ENCODE peak calls at places on chromosomes 6 and 20, in four cellular contexts. M is HepG2, T is GM12878, X is K562. H is an unnamed sample.

GRCh38 chr6:56802570-56802969 is 152.3 kb upstream of the BEND6 start:
- DNase-seq in M (peak; percentile 68), T (no peak), X (no peak), H (no peak)

GRCh38 chr20:38127920-38128528 is 37.0 kb downstream of the TGM2 start:
- DNase-seq in M (no peak), T (no peak), X (no peak), H (no peak)

GRCh38 chr6:152364846-152365245 is 272.3 kb downstream of the SYNE1 start:
- DNase-seq in M (no peak), T (no peak), X (no peak), H (no peak)

GRCh38 chr6:32436995-32437836 is 2.5 kb upstream of the HLA-DRA start:
- DNase-seq in M (no peak), T (peak; percentile 95), X (no peak), H (no peak)

GRCh38 chr20:63815613-63815862 is 15.5 kb downstream of the ZBTB46 start:
- DNase-seq in M (no peak), T (no peak), X (no peak), H (no peak)

GRCh38 chr20:49712918-49713778 is 530 bp downstream of the B4GALT5 start:
- DNase-seq in M (no peak), T (no peak), X (peak; percentile 65), H (peak; percentile 85)

GRCh38 chr6:103819509-103819908 is 1040.2 kb downstream of the HACE1 start:
- DNase-seq in M (no peak), T (no peak), X (no peak), H (no peak)

GRCh38 chr6:13527669-13528051 is 40.3 kb upstream of the GFOD1 start:
- DNase-seq in M (no peak), T (no peak), X (no peak), H (no peak)

GRCh38 chr6:167795874-167796667 is 30.6 kb upstream of the AFDN start:
- DNase-seq in M (no peak), T (no peak), X (no peak), H (peak; percentile 52)

GRCh38 chr6:158758464-158758863 is 60.7 kb downstream of the EZR start:
- DNase-seq in M (no peak), T (no peak), X (no peak), H (peak; percentile 72)

GRCh38 chr6:70375166-70375565 is 38.1 kb upstream of the FAM135A start:
- DNase-seq in M (no peak), T (no peak), X (no peak), H (no peak)

GRCh38 chr6:109073344-109074235 is 21.1 kb downstream of the SESN1 start:
- DNase-seq in M (peak; percentile 67), T (no peak), X (peak; percentile 27), H (peak; percentile 86)

GRCh38 chr6:24385536-24386269 is 17.0 kb upstream of the MRS2 start:
- DNase-seq in M (peak; percentile 98), T (no peak), X (no peak), H (no peak)

GRCh38 chr6:108116781-108117426 is 42.4 kb upstream of the OSTM1 start:
- DNase-seq in M (no peak), T (no peak), X (no peak), H (peak; percentile 55)

GRCh38 chr6:54307412-54308036 is 717 bp upstream of the TINAG start:
- DNase-seq in M (peak; percentile 29), T (peak; percentile 24), X (no peak), H (no peak)

GRCh38 chr20:454951-455350 is 7.4 kb downstream of the TBC1D20 start:
- DNase-seq in M (no peak), T (no peak), X (no peak), H (no peak)

GRCh38 chr6:166765234-166765541 is 138.1 kb upstream of the RPS6KA2 start:
- DNase-seq in M (no peak), T (no peak), X (no peak), H (no peak)

GRCh38 chr20:54221996-54222890 is 14.4 kb downstream of the PFDN4 start:
- DNase-seq in M (no peak), T (no peak), X (no peak), H (no peak)

GRCh38 chr6:16669227-16669626 is 92.0 kb downstream of the ATXN1 start:
- DNase-seq in M (peak; percentile 33), T (no peak), X (no peak), H (no peak)

GRCh38 chr6:13373488-13373886 is 45.1 kb upstream of the TBC1D7 start:
- DNase-seq in M (no peak), T (no peak), X (no peak), H (no peak)

GRCh38 chr6:30763618-30764489 is 19.5 kb upstream of the IER3 start:
- DNase-seq in M (peak; percentile 99), T (peak; percentile 66), X (no peak), H (no peak)

DNA sequence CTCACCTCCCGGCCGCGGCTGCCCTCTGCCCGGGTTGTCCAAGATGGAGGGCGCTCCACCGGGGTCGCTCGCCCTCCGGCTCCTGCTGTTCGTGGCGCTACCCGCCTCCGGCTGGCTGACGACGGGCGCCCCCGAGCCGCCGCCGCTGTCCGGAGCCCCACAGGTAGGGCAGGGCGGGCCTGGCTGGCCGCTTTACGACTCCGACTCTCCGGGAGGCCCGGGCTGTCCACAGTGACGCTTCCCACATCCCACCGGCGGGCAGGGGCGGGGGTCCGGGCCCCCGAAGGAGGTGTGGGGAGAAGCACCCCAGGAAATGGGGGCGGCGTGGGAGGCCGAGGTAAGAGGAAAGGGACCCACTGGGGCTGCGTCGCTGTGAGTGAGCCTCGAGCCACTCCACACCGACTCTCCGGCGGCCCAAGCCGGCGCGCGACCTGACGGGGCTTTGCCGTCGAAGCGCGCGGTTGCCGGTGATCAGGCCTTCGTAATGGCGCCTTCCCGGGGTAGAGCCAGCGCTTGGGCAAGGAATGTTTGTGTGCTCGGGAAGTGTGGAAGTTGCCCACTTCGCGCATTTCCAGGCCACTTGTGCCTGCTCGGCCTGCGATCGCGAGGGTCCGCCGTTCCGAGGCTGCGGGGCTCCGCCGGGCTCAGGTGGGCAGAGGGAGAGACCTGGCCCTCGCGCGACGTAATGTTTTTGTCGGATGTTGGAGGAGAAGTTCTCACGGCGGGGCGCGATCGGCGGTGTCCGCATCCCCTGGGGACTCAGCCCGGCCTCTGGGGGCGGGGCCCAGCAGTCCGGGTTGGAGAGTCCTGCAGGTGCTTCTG is at the start of gene GINM1:
- DNase-seq in M (peak; percentile 44), T (no peak), X (peak; percentile 52), H (peak; percentile 77)
- TF ChIP-seq CTCF in M (peak; percentile 21), T (no peak), X (no peak), H (no peak)

DNA sequence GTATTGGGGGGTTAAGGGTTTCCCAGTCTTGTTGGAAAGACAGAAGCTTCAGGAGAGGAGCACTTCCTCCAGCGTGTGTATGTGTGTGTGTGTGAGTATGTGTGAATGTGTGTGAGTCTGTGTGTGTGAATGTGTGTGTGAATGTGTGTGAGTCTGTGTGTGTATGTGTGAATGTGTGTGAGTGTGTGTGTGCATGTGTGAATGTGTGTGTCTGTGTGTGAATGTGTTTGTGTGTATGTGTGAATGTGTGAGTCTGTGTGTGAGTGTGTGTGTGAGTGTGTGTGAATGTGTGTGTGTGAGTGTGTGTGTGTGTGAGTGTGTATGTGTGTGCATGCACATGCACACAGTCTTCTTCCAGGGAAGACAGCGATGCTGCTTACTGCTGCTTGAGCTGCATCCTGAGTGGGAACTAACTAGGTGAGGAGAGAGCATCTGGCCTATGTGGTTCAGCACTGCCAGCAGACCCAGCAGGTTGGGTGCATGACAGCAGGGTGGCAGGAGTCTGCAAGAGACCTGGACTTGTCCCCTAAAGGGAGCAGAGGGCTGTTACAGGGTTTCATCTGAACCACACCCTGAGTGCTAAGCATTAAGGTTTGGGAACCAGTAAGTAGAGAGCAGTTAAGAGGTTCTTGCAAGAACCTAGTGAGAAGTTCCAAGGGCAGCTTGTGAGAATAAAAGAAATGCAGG is 22.7 kb upstream of the CCND3 start:
- DNase-seq in M (no peak), T (no peak), X (no peak), H (no peak)
- TF ChIP-seq CREB1 in M (no peak), T (no peak), X (no peak), H (no peak)

DNA sequence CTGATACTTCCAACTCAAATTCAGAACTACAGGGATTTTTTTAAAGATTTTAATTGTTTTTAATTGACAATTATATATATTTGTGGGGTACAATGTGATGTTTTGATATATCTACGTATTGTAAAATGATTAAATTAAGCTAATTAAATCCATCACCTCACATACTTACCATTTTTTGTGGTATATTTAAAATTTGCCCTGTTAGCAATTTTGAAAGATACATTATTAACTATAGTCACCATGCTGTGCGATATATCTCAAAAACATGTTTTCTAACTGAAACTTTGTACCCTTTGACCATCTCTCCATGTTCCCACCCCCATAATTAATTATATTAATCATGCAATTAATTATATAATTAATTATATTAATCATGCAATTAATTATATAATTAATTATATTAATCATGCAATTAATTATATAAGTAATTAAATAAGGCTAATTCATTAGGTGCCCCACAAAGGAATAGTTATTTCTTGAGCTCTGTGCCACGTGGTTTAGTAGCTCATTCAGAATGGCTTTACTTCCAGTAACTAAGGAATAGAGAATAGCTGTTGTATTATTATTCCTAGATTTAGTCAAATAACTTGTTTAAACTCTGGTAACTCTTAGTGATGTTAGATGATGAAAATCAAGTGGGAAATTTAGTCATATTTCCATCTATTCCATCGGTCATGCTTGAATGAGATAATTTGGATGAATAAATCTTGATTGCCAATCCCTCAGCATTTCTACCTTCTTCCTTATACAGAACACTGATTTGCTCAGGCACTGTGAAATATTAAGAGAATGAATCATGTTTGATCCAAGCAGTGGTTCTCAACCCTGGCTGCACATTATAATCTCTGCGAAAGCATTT is 25.1 kb downstream of the LOC128125822 start:
- DNase-seq in M (no peak), T (no peak), X (no peak), H (no peak)
- TF ChIP-seq JUNB in M (no peak), T (no peak), X (no peak), H (no peak)

DNA sequence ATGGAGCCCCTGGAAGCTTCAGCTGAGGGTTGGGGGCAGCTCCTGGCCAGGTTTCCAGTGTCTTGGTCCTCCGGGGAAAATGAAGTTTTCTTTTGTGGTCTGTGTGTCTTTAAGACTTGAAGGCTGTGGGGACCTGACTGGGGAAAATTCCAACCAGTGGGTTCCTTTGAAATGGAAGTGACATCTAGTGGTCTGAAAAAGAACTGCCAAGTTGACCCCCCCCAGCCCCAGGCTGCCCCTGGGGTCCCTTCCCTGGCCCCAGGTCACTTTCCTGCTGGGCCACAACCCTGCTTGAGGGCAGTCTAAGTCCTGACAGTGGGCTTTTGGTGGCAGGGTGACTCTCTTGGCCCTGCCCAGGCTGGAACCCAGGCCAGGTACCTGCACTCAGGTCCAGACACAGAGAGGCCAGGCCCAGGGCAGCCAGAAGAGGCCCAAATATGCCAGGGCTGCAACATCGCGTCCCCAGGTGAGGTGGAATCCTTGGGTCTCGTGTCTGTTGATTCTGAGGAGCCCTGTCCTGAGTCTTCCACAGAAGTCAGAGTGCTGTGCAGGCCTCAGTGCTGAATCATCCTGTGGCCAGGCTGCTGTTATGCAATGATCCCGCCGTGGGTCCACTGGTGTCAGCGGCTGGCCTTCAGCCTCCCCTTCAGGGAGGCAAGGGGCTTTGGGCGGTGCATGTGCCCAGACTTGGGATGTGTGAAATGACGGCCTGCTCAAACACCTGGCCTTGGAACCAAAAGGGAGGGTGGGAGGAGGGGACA is 68.4 kb downstream of the VEGFA start:
- DNase-seq in M (peak; percentile 41), T (no peak), X (peak; percentile 73), H (peak; percentile 78)
- TF ChIP-seq CTCF in M (peak; percentile 74), T (peak; percentile 63), X (peak; percentile 88), H (peak; percentile 55)

GRCh38 chr20:12575352-12576095 is 433.2 kb upstream of the SPTLC3 start:
- DNase-seq in M (no peak), T (no peak), X (no peak), H (no peak)

GRCh38 chr20:12566596-12566995 is 442.2 kb upstream of the SPTLC3 start:
- DNase-seq in M (no peak), T (no peak), X (no peak), H (no peak)

GRCh38 chr20:12573428-12573827 is 435.3 kb upstream of the SPTLC3 start:
- DNase-seq in M (no peak), T (no peak), X (no peak), H (no peak)

GRCh38 chr20:12564982-12565381 is 443.8 kb upstream of the SPTLC3 start:
- DNase-seq in M (no peak), T (no peak), X (no peak), H (no peak)

GRCh38 chr20:12570371-12570770 is 438.4 kb upstream of the SPTLC3 start:
- DNase-seq in M (peak; percentile 76), T (no peak), X (no peak), H (peak; percentile 87)
- TF ChIP-seq CREB1 in M (no peak), T (no peak), X (no peak), H (peak; percentile 33)